ENCODE peak calls at places on chromosomes 12 and 14, in ten cellular contexts. G, V, X, Z, Q, W, E, Y, M and J are unnamed samples.

GRCh38 chr12:109833307-109834189 is at the start of gene TRPV4:
- DNase-seq in X (no peak), M (peak), W (peak), Y (peak), V (peak), E (no peak), G (peak), Q (peak), Z (no peak), J (no peak)

GRCh38 chr12:67355428-67356385 is 86.5 kb downstream of the CAND1 start:
- DNase-seq in V (peak), M (peak), E (no peak), Z (no peak), Y (no peak), X (no peak), W (peak), G (no peak), Q (peak), J (no peak)

GRCh38 chr14:73567951-73568885 is 795 bp upstream of the ACOT2 start:
- DNase-seq in Q (no peak), Y (no peak), W (peak), Z (no peak), X (no peak), E (no peak), V (no peak), G (no peak), M (no peak), J (no peak)

GRCh38 chr12:121799175-121799841 is 4.5 kb upstream of the SETD1B start:
- DNase-seq in E (peak), M (peak), G (no peak), Z (no peak), W (peak), X (peak), V (peak), Q (peak), Y (peak), J (peak)

GRCh38 chr12:130438243-130438620 is 100.5 kb downstream of the PIWIL1 start:
- DNase-seq in X (no peak), G (no peak), Q (no peak), Z (no peak), E (no peak), V (no peak), Y (peak), M (no peak), W (no peak), J (no peak)

GRCh38 chr14:22200977-22201605 is 387.9 kb downstream of the DAD1 start:
- DNase-seq in W (peak), X (no peak), V (peak), Y (no peak), Q (peak), Z (no peak), M (no peak), G (no peak), E (no peak), J (peak)

GRCh38 chr14:40417777-40418401 is 985.7 kb upstream of the FBXO33 start:
- DNase-seq in V (peak), Z (no peak), E (no peak), W (peak), Q (peak), G (peak), X (no peak), Y (no peak), M (peak), J (no peak)

GRCh38 chr12:116331876-116332275 is 54.4 kb upstream of the MED13L start:
- DNase-seq in Q (no peak), G (no peak), V (no peak), E (no peak), Z (no peak), W (no peak), Y (no peak), X (no peak), M (no peak), J (no peak)

GRCh38 chr12:9064815-9065606 is 50.7 kb downstream of the A2M start:
- DNase-seq in W (peak), Y (peak), X (no peak), G (peak), M (peak), V (peak), Z (no peak), E (no peak), Q (peak), J (no peak)

GRCh38 chr12:96195845-96196451 is 1.8 kb downstream of the ELK3 start:
- DNase-seq in M (no peak), Y (peak), X (peak), V (peak), Q (no peak), G (no peak), E (no peak), Z (no peak), W (peak), J (peak)

GRCh38 chr14:103621860-103622259 is 7.2 kb upstream of the KLC1 start:
- DNase-seq in X (no peak), M (no peak), E (no peak), V (no peak), W (no peak), Y (no peak), Q (no peak), G (no peak), Z (no peak), J (no peak)

GRCh38 chr14:57657487-57657886 is 163.8 kb upstream of the CCDC198 start:
- DNase-seq in E (no peak), Q (no peak), Y (no peak), M (no peak), G (no peak), Z (no peak), W (peak), X (no peak), V (no peak), J (no peak)

GRCh38 chr14:78335531-78335930 is 165.4 kb downstream of the NRXN3 start:
- DNase-seq in Q (no peak), V (no peak), W (no peak), M (peak), G (no peak), X (no peak), Z (no peak), E (no peak), Y (no peak), J (no peak)

GRCh38 chr12:54232790-54233189 is 44.0 kb upstream of the SMUG1 start:
- DNase-seq in Y (no peak), G (no peak), E (peak), Q (peak), X (no peak), M (no peak), Z (no peak), W (peak), V (no peak), J (no peak)

GRCh38 chr12:81329088-81329487 is 251.2 kb downstream of the ACSS3 start:
- DNase-seq in M (no peak), G (no peak), E (no peak), X (no peak), Q (peak), Y (no peak), V (peak), W (peak), Z (no peak), J (no peak)

GRCh38 chr14:68891851-68892660 is 87.0 kb downstream of the ACTN1 start:
- DNase-seq in W (peak), E (no peak), V (no peak), X (no peak), G (no peak), Y (no peak), M (no peak), Q (no peak), Z (no peak), J (no peak)

GRCh38 chr14:23469906-23470403 is 452 bp downstream of the NGDN start:
- DNase-seq in G (no peak), E (no peak), Y (no peak), M (no peak), Z (no peak), Q (no peak), W (no peak), X (no peak), V (no peak), J (no peak)

GRCh38 chr12:457676-458075 is 2.1 kb upstream of the B4GALNT3 start:
- DNase-seq in X (no peak), Y (no peak), G (no peak), M (no peak), Q (no peak), V (no peak), W (no peak), E (no peak), Z (no peak), J (no peak)

GRCh38 chr12:49923878-49924610 is 20.3 kb upstream of the FAIM2 start:
- DNase-seq in X (no peak), Q (no peak), Z (no peak), E (no peak), V (no peak), Y (peak), W (no peak), M (no peak), G (no peak), J (no peak)

GRCh38 chr12:14613718-14614117 is 46.0 kb upstream of the PLBD1 start:
- DNase-seq in X (no peak), Z (peak), Q (no peak), G (no peak), M (no peak), E (no peak), V (no peak), W (no peak), Y (no peak), J (no peak)

GRCh38 chr14:106308839-106309389 is 782.5 kb downstream of the TMEM121 start:
- DNase-seq in V (peak), Q (no peak), Z (peak), E (no peak), W (no peak), G (no peak), M (peak), Y (no peak), X (peak), J (peak)

GRCh38 chr12:86600664-86601231 is 344.6 kb upstream of the MGAT4C start:
- DNase-seq in V (no peak), Z (no peak), Y (peak), Q (no peak), W (no peak), X (no peak), E (no peak), M (peak), G (no peak), J (peak)

GRCh38 chr14:51674294-51675002 is 22.7 kb downstream of the FRMD6 start:
- DNase-seq in M (no peak), Y (no peak), Q (no peak), W (peak), V (no peak), Z (no peak), G (no peak), X (no peak), E (no peak), J (no peak)

GRCh38 chr12:50786498-50787231 is 22.8 kb downstream of the ATF1 start:
- DNase-seq in M (no peak), E (peak), V (no peak), Z (no peak), W (peak), Y (no peak), Q (no peak), G (no peak), X (no peak), J (no peak)

GRCh38 chr12:53292441-53292840 is 2.9 kb upstream of the PFDN5 start:
- DNase-seq in X (no peak), W (no peak), Y (no peak), Q (no peak), Z (no peak), E (no peak), G (no peak), V (no peak), M (peak), J (no peak)

GRCh38 chr12:49201595-49202295 is 12.9 kb upstream of the TUBA1A start:
- DNase-seq in Z (no peak), Y (no peak), M (peak), X (no peak), G (no peak), W (peak), Q (no peak), V (peak), E (no peak), J (no peak)

GRCh38 chr14:105534586-105534985 is 8.2 kb downstream of the TMEM121 start:
- DNase-seq in G (no peak), W (no peak), M (no peak), Z (no peak), Q (no peak), V (no peak), X (no peak), E (no peak), Y (no peak), J (no peak)

GRCh38 chr12:116794725-116795124 is 56.6 kb downstream of the RNFT2 start:
- DNase-seq in E (no peak), W (no peak), M (no peak), Z (no peak), V (no peak), Q (no peak), X (no peak), Y (no peak), G (no peak), J (no peak)